ENCODE peak calls at places on chromosomes 5 and 9, in six cellular contexts. H is sigmoid colon, Z is endothelial cell of umbilical vein, Q is stomach, B is adrenal gland, A is HCT116. I is an unnamed sample.

GRCh38 chr5:1315709-1316587 is 21.1 kb upstream of the TERT start:
- DNase-seq in Z (no peak), B (peak; percentile 14), H (peak; percentile 53), A (no peak), Q (peak; percentile 88), I (no peak)

GRCh38 chr5:165086424-165086823 is 1581.0 kb downstream of the MAT2B start:
- DNase-seq in Z (no peak), Q (no peak), A (no peak), H (no peak), B (no peak), I (no peak)

GRCh38 chr9:136777359-136777758 is 13.0 kb upstream of the LCN15 start:
- DNase-seq in A (no peak), H (no peak), B (no peak), Z (no peak), Q (no peak), I (no peak)

GRCh38 chr5:177025139-177025538 is 2.6 kb downstream of the ZNF346 start:
- DNase-seq in H (no peak), B (no peak), Z (no peak), A (no peak), Q (no peak), I (no peak)

GRCh38 chr9:136543830-136544548 is 1.9 kb downstream of the NOTCH1 start:
- DNase-seq in H (peak; percentile 85), Z (peak; percentile 46), Q (no peak), A (no peak), B (no peak), I (no peak)

GRCh38 chr9:88596376-88596775 is 61.4 kb downstream of the NXNL2 start:
- DNase-seq in A (no peak), B (no peak), H (no peak), Z (no peak), Q (no peak), I (no peak)

GRCh38 chr5:68817696-68818695 is 275.8 kb upstream of the SLC30A5 start:
- DNase-seq in B (no peak), Q (no peak), Z (no peak), H (no peak), A (no peak), I (no peak)

GRCh38 chr9:96618209-96619108 is 1.2 kb downstream of the CDC14B start:
- DNase-seq in Q (peak; percentile 52), A (no peak), H (peak; percentile 78), B (peak; percentile 64), Z (peak; percentile 10), I (peak; percentile 48)

GRCh38 chr9:108186996-108187395 is 668.8 kb downstream of the ACTL7B start:
- DNase-seq in H (peak; percentile 81), A (no peak), B (no peak), Q (peak; percentile 43), Z (no peak), I (peak; percentile 67)

GRCh38 chr5:16784843-16785791 is 151.0 kb downstream of the MYO10 start:
- DNase-seq in H (no peak), Z (no peak), Q (no peak), A (no peak), B (no peak), I (no peak)

GRCh38 chr5:123181394-123181801 is 92.4 kb downstream of the PRDM6 start:
- DNase-seq in A (no peak), Z (no peak), B (no peak), H (no peak), Q (no peak), I (no peak)

GRCh38 chr5:60688980-60689379 is 11.0 kb downstream of the DEPDC1B start:
- DNase-seq in H (no peak), A (no peak), Z (no peak), B (no peak), Q (no peak), I (no peak)

GRCh38 chr5:132873930-132874271 is 433 bp downstream of the LEAP2 start:
- DNase-seq in A (no peak), H (no peak), Z (no peak), B (no peak), Q (no peak), I (no peak)

GRCh38 chr5:96199713-96200183 is 233.3 kb downstream of the PCSK1 start:
- DNase-seq in H (no peak), A (no peak), Z (no peak), B (no peak), Q (no peak), I (no peak)
- TF ChIP-seq POLR2A in H (no peak), A (no peak), Z (no peak), B (no peak), Q (no peak), I (no peak)

GRCh38 chr5:53487436-53487835 is 7.0 kb downstream of the FST start:
- DNase-seq in B (no peak), H (no peak), Z (no peak), A (no peak), Q (no peak), I (no peak)
- TF ChIP-seq POLR2A in B (no peak), H (no peak), Z (no peak), A (no peak), Q (no peak), I (no peak)

GRCh38 chr5:94360382-94360781 is 258.0 kb downstream of the KIAA0825 start:
- DNase-seq in B (no peak), A (no peak), Z (no peak), Q (no peak), H (no peak), I (no peak)
- TF ChIP-seq POLR2A in B (no peak), A (no peak), Z (no peak), Q (no peak), H (no peak), I (no peak)

GRCh38 chr9:101467690-101468089 is 32.1 kb upstream of the ALDOB start:
- DNase-seq in B (no peak), H (no peak), Z (no peak), A (no peak), Q (no peak), I (no peak)
- TF ChIP-seq POLR2A in B (no peak), H (no peak), Z (no peak), A (no peak), Q (no peak), I (no peak)

GRCh38 chr5:103562453-103563157 is at the start of gene NUDT12:
- DNase-seq in A (peak; percentile 69), Z (peak; percentile 86), Q (peak; percentile 60), H (peak; percentile 79), B (peak; percentile 70), I (peak; percentile 74)
- TF ChIP-seq POLR2A in A (peak; percentile 75), Z (peak; percentile 46), Q (peak; percentile 35), H (peak; percentile 38), B (no peak), I (peak; percentile 38)

GRCh38 chr9:33919276-33919897 is 102.4 kb downstream of the UBE2R2 start:
- DNase-seq in B (no peak), Q (no peak), A (no peak), Z (no peak), H (no peak), I (no peak)
- TF ChIP-seq POLR2A in B (no peak), Q (no peak), A (no peak), Z (no peak), H (no peak), I (no peak)

DNA sequence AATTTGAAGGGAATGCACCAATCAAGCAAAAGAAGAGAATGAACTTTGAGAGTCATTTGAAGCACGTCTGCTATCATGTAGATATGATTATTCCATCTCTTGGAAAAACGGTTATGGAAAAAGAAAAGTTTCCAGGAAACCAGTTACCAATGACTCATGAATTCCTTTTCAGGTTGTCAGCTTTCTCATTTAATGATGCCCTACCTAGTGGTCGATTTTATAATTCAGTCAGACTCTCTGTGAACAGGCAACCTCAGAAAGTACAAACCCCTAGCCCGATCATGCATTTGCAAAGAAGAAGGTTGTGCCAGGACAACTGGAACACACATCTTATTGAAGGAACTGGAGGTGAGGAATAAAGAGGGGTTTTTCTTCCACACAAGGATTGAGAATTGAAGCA is 355.1 kb upstream of the GRIA1 start:
- DNase-seq in B (no peak), H (no peak), Q (no peak), A (no peak), Z (no peak), I (no peak)
- TF ChIP-seq POLR2A in B (no peak), H (no peak), Q (no peak), A (no peak), Z (no peak), I (no peak)

DNA sequence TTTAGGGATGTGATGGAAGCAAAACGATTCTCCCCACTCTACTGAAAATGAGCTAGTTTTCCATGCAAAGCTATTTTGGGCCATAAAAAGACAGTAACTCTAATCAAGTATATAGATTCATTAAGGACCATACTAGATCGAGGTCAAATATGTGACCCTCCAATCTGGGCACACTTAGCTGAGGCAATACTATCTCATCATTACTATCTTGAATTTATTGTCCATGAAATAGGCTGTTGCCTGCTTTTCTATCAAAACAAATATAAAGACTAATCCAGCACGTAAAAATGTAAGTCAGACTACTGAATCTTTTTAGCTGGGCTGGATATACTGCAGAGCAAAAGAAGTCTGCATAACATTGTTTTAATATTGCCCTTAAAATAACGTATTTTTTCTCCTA is 943.1 kb downstream of the NR2F1-AS1 start:
- DNase-seq in A (no peak), H (no peak), Q (no peak), B (no peak), Z (no peak), I (no peak)
- TF ChIP-seq POLR2A in A (no peak), H (no peak), Q (no peak), B (no peak), Z (no peak), I (no peak)

I was measured in heart left ventricle.